ENCODE peak calls at places on chromosomes 5 and 9, in six cellular contexts. I, N, P, F, W and X are unnamed samples.

GRCh38 chr5:60671899-60672692 is 27.9 kb downstream of the DEPDC1B start:
- DNase-seq in W (no peak), P (no peak), I (no peak), F (no peak), N (no peak), X (no peak)

GRCh38 chr9:132878695-132879064 is at the start of gene SPACA9:
- DNase-seq in F (peak; percentile 89), W (peak; percentile 70), N (peak; percentile 77), P (peak; percentile 41), I (no peak), X (peak; percentile 67)

GRCh38 chr5:94057655-94058054 is 316.3 kb upstream of the POU5F2 start:
- DNase-seq in N (no peak), W (no peak), F (no peak), I (no peak), P (no peak), X (no peak)

GRCh38 chr9:26809795-26810194 is 82.8 kb downstream of the CAAP1 start:
- DNase-seq in P (no peak), N (no peak), W (no peak), I (no peak), F (peak; percentile 9), X (no peak)

GRCh38 chr9:98778711-98779530 is 17.4 kb downstream of the ANKS6 start:
- DNase-seq in W (no peak), P (no peak), F (no peak), N (no peak), I (no peak), X (no peak)

GRCh38 chr9:4084440-4084818 is 215.4 kb downstream of the GLIS3 start:
- DNase-seq in N (no peak), P (no peak), F (peak; percentile 30), I (no peak), W (no peak), X (no peak)

GRCh38 chr5:58241383-58241782 is 218.5 kb downstream of the PLK2 start:
- DNase-seq in P (no peak), N (no peak), I (no peak), W (no peak), F (no peak), X (no peak)

GRCh38 chr5:64532657-64533056 is 26.8 kb downstream of the RGS7BP start:
- DNase-seq in P (no peak), W (no peak), N (no peak), I (no peak), F (no peak), X (no peak)

GRCh38 chr5:134252671-134253070 is 26.8 kb upstream of the PPP2CA start:
- DNase-seq in F (peak; percentile 74), P (no peak), W (no peak), N (no peak), I (no peak), X (peak; percentile 73)

GRCh38 chr5:32498484-32498883 is 53.9 kb upstream of the ZFR start:
- DNase-seq in P (no peak), N (no peak), F (no peak), W (no peak), I (no peak), X (no peak)

GRCh38 chr9:118209343-118209742 is 505.1 kb downstream of the TLR4 start:
- DNase-seq in W (no peak), F (no peak), N (no peak), P (no peak), I (no peak), X (no peak)

GRCh38 chr5:165309446-165309845 is 1804.0 kb downstream of the MAT2B start:
- DNase-seq in P (no peak), W (no peak), F (no peak), N (no peak), I (no peak), X (no peak)

GRCh38 chr5:165497707-165498106 is 1992.3 kb downstream of the MAT2B start:
- DNase-seq in I (no peak), F (no peak), P (no peak), N (no peak), W (peak; percentile 12), X (no peak)

GRCh38 chr5:113678924-113679575 is 165.6 kb downstream of the YTHDC2 start:
- DNase-seq in P (no peak), N (no peak), W (peak; percentile 38), F (peak; percentile 43), I (peak; percentile 8), X (peak; percentile 16)

GRCh38 chr5:178382689-178383276 is 150.2 kb upstream of the PHYKPL start:
- DNase-seq in F (no peak), I (no peak), P (no peak), W (no peak), N (no peak), X (no peak)

GRCh38 chr5:4905674-4906528 is 234.2 kb upstream of the ADAMTS16 start:
- DNase-seq in N (no peak), W (peak; percentile 47), F (no peak), I (no peak), P (no peak), X (no peak)

GRCh38 chr9:122151267-122151828 is 8.2 kb downstream of the NDUFA8 start:
- DNase-seq in F (no peak), W (no peak), I (no peak), N (no peak), P (no peak), X (no peak)

GRCh38 chr5:122882836-122883235 is 37.4 kb downstream of the SNX24 start:
- DNase-seq in F (peak; percentile 51), W (no peak), I (no peak), N (no peak), P (no peak), X (no peak)

GRCh38 chr5:68555891-68556689 is 340.5 kb downstream of the PIK3R1 start:
- DNase-seq in P (no peak), F (no peak), W (no peak), N (no peak), I (no peak), X (no peak)